ENCODE peak calls at places on chromosomes 7 and 10, in seven cellular contexts. M is AG04449; W is CD8-positive, alpha-beta memory T cell; V is AG04450; O is RWPE2; G is adrenal gland; X is choroid plexus epithelial cell. N is an unnamed sample.

GRCh38 chr7:100483101-100483727 is 513 bp upstream of the NYAP1 start:
- DNase-seq in M (no peak), W (peak), V (no peak), O (no peak), G (no peak), X (peak), N (no peak)

GRCh38 chr7:75642810-75643486 is 95.8 kb downstream of the HIP1 start:
- DNase-seq in M (no peak), W (peak), V (peak), O (no peak), G (peak), X (peak), N (no peak)

GRCh38 chr7:129367349-129367699 is 66.9 kb upstream of the STRIP2 start:
- DNase-seq in M (no peak), W (no peak), V (no peak), O (no peak), G (no peak), X (no peak), N (no peak)

GRCh38 chr10:127133672-127134500 is 62.5 kb downstream of the INSYN2A start:
- DNase-seq in M (no peak), W (no peak), V (no peak), O (no peak), G (no peak), X (no peak), N (no peak)

GRCh38 chr7:155533827-155534690 is 12.3 kb downstream of the CNPY1 start:
- DNase-seq in M (no peak), W (peak), V (no peak), O (no peak), G (no peak), X (peak), N (no peak)

GRCh38 chr10:28089467-28089866 is 90.6 kb upstream of the ODAD2 start:
- DNase-seq in M (peak), W (no peak), V (peak), O (no peak), G (no peak), X (peak), N (peak)

GRCh38 chr10:29804025-29804852 is 169.5 kb upstream of the SVIL start:
- DNase-seq in M (peak), W (no peak), V (peak), O (peak), G (peak), X (peak), N (peak)

GRCh38 chr7:65216469-65216868 is 157.2 kb upstream of the ZNF92 start:
- DNase-seq in M (no peak), W (peak), V (no peak), O (no peak), G (peak), X (peak), N (no peak)

GRCh38 chr10:35355971-35356724 is 19.8 kb downstream of the CCNY start:
- DNase-seq in M (no peak), W (no peak), V (no peak), O (no peak), G (no peak), X (no peak), N (no peak)

GRCh38 chr7:43764039-43764789 is 5.7 kb downstream of the BLVRA start:
- DNase-seq in M (no peak), W (no peak), V (no peak), O (peak), G (no peak), X (peak), N (no peak)

GRCh38 chr7:17632401-17632800 is 307.9 kb downstream of the SNX13 start:
- DNase-seq in M (no peak), W (no peak), V (no peak), O (no peak), G (no peak), X (no peak), N (no peak)

GRCh38 chr7:101947899-101948298 is 130.5 kb downstream of the CUX1 start:
- DNase-seq in M (no peak), W (no peak), V (no peak), O (peak), G (peak), X (peak), N (no peak)

DNA sequence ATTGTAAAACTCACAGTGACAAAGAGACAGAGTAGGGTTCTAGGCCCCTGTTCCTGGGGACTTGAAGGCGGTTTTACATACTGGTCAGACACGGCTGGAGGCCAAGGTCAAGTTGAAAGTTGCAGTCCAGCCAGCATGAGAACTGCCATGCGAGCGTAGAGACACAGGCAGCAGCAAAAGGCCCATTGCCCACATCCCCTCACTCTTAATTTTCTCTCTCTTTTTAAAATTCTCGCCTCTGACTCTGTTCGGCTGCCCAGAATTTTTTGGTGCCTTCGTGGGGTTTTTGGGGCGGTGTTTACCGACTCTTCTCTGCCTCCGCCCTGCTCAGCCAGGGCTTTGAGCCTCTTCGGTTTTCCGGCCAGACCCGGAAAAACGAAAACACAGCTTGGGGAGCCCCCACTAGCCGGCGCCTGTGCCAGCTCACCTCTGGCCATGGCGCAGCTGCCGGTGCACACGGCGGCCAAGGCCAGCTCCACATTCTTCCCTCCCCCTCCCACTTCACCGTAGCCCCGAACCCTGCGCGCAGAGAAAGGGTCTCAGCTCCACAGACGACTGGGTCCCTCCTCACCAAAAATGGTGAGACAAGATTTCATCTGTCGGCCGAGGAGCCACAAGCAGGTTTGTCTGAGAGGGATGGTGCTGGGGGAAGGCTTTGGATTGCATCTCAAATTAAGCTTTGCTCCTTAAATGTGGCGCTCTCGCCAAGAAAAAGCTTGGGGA is 2.3 kb upstream of the HOXA13 start:
- DNase-seq in M (no peak), W (no peak), V (no peak), O (no peak), G (peak), X (no peak), N (no peak)
- H3K4me3 ChIP-seq in M (no peak), W (no peak), V (no peak), O (peak), G (no peak), X (no peak), N (no peak)

GRCh38 chr10:123139521-123140163 is 3.9 kb downstream of the HMX3 start:
- DNase-seq in M (no peak), W (no peak), V (no peak), O (no peak), G (no peak), X (peak), N (no peak)

GRCh38 chr10:123140983-123141390 is 5.2 kb downstream of the HMX3 start:
- DNase-seq in M (no peak), W (no peak), V (no peak), O (no peak), G (no peak), X (no peak), N (no peak)

GRCh38 chr10:123139165-123139520 is 3.4 kb downstream of the HMX3 start:
- DNase-seq in M (no peak), W (no peak), V (no peak), O (no peak), G (no peak), X (no peak), N (no peak)

GRCh38 chr10:123141791-123142700 is 5.9 kb upstream of the HMX2 start:
- DNase-seq in M (no peak), W (no peak), V (no peak), O (no peak), G (no peak), X (no peak), N (no peak)

DNA sequence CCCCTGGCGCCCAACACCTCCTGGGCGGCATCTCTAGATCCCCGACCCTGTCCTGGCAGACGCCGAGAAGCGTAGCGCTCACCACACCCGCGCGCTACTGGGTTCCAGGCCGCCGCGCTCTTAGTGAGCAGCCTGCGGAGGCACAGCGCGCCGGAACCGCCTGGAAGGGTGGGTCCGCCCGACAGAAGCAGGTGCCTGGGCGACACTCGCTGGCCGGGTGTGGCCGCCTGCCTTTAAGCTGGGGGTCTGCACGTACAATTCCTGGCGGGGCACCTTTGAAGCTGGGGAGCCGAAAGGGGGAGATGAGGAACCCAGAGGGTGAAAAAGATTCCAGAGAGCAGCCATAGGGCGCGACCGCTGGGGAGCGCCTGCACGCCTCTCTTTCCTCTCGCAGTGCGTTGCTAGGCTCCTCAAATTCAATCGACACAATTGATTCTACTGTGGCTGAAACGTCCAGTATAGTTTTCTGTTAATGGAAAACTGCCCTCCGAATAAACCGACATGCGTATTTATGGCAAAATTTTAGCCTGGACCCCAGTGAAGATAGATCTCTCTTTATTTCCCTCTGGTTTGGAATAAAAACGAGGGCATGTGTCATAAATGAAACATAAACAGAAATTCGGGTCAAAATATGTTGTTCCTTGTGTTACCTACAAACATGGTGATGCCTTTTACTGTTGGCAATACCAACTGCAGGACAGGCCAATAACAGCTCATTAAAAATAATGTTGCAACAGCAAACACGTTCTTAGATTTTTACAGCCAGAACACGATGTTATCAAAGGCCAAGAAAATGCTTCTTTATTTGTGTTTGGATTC is 4.6 kb downstream of the HMX3 start:
- DNase-seq in M (no peak), W (no peak), V (no peak), O (no peak), G (no peak), X (no peak), N (no peak)
- H3K4me3 ChIP-seq in M (no peak), W (no peak), V (no peak), O (no peak), G (no peak), X (no peak), N (no peak)

GRCh38 chr10:113475381-113475807 is 77.5 kb upstream of the HABP2 start:
- DNase-seq in M (peak), W (no peak), V (no peak), O (no peak), G (no peak), X (peak), N (no peak)

GRCh38 chr10:113474756-113475155 is 78.1 kb upstream of the HABP2 start:
- DNase-seq in M (no peak), W (no peak), V (no peak), O (no peak), G (no peak), X (no peak), N (no peak)

GRCh38 chr10:113477451-113477850 is 75.4 kb upstream of the HABP2 start:
- DNase-seq in M (no peak), W (no peak), V (no peak), O (no peak), G (no peak), X (no peak), N (no peak)

GRCh38 chr10:113476673-113477072 is 76.2 kb upstream of the HABP2 start:
- DNase-seq in M (no peak), W (no peak), V (no peak), O (no peak), G (no peak), X (no peak), N (no peak)

DNA sequence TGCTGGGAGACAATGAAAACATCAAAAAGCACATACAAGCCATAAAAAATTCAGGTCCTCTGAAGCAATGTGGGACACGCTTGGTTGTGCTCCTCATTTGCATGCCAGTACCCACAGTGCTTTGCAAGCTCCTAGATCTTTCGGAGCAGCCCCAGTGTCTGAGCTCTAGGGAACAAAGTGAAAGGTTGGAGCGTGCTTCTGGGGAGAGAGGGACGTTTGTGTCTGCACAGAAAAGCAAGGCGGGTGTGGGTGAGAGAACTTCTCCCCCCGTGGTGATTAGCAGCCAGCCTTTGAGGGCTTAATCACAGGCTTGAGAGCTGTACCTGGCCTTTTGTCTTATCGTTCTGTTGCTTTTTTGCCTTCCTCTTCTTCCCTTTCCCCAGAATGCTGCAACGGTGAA is 76.7 kb upstream of the HABP2 start:
- DNase-seq in M (no peak), W (no peak), V (no peak), O (no peak), G (no peak), X (no peak), N (no peak)
- H3K4me3 ChIP-seq in M (no peak), W (no peak), V (no peak), O (no peak), G (no peak), X (no peak), N (no peak)

DNA sequence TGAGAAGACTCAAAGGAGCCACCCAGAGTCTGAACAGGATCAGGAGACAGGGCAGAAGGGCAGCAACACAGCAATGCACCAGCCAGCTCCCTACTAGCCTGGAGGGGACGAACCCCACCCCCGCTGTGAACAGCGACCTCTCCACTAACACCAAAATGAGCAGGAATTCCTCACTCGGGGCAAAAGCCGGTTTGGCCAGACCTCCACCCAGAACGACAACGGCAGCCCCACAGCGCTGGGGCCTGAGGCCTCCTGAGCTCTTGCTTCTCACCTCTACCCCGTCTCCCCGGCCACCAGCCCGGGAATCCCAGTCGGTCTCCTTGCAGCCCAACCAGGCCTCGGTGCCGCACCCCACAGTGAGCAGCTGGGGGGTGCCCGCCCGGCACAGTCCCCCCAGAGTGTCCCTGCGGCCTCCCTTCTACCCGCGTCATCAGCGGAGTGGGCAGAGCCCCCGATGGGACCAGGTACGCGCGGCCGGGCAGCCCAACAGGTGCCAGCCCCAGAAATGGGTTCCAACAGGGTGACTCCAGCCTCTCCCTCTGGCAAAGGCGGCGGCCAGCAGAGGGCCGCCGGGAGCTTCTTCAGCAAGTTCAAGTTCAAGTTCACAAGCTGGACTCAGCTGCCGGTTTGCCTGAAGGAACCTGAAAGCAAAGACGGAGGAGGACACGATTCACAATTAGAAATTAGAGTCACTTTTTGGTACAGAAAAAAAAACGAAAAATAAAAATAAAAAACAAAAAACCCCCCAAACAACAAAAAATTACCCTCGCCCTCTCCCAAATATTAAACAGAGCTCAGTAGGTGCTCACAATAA is 129.0 kb downstream of the MARCHF5 start:
- DNase-seq in M (no peak), W (no peak), V (no peak), O (no peak), G (peak), X (peak), N (peak)
- H3K4me3 ChIP-seq in M (peak), W (no peak), V (peak), O (no peak), G (no peak), X (peak), N (peak)

GRCh38 chr10:116632831-116633600 is 12.3 kb downstream of the PNLIPRP2 start:
- DNase-seq in M (no peak), W (no peak), V (no peak), O (no peak), G (no peak), X (no peak), N (no peak)

GRCh38 chr10:116636976-116637375 is 16.2 kb downstream of the PNLIPRP2 start:
- DNase-seq in M (no peak), W (no peak), V (no peak), O (no peak), G (no peak), X (no peak), N (no peak)

GRCh38 chr10:116634126-116634975 is 13.6 kb downstream of the PNLIPRP2 start:
- DNase-seq in M (no peak), W (no peak), V (no peak), O (no peak), G (no peak), X (no peak), N (no peak)

GRCh38 chr10:116636385-116636784 is 15.6 kb downstream of the PNLIPRP2 start:
- DNase-seq in M (no peak), W (no peak), V (no peak), O (no peak), G (no peak), X (no peak), N (no peak)

GRCh38 chr10:116637830-116638229 is 17.1 kb downstream of the PNLIPRP2 start:
- DNase-seq in M (no peak), W (no peak), V (no peak), O (no peak), G (no peak), X (no peak), N (no peak)
- H3K4me3 ChIP-seq in M (no peak), W (no peak), V (no peak), O (no peak), G (no peak), X (no peak), N (no peak)

GRCh38 chr10:100528123-100528884 is 1.4 kb downstream of the NDUFB8 start:
- DNase-seq in M (no peak), W (peak), V (no peak), O (no peak), G (no peak), X (no peak), N (no peak)

GRCh38 chr10:100534726-100535125 is 1.0 kb upstream of the HIF1AN start:
- DNase-seq in M (no peak), W (no peak), V (no peak), O (no peak), G (no peak), X (no peak), N (no peak)

GRCh38 chr10:100528885-100529472 is 692 bp downstream of the NDUFB8 start:
- DNase-seq in M (no peak), W (no peak), V (no peak), O (no peak), G (peak), X (no peak), N (no peak)

GRCh38 chr10:100529473-100530298 is at the start of gene NDUFB8:
- DNase-seq in M (no peak), W (peak), V (peak), O (peak), G (peak), X (peak), N (no peak)

GRCh38 chr10:100531761-100532160 is 2.1 kb upstream of the NDUFB8 start:
- DNase-seq in M (no peak), W (no peak), V (no peak), O (no peak), G (no peak), X (peak), N (no peak)
- H3K4me3 ChIP-seq in M (no peak), W (no peak), V (no peak), O (no peak), G (no peak), X (no peak), N (no peak)